ENCODE peak calls at places on chromosome 17, in six cellular contexts. One of them, this sample, is unnamed.

GRCh38 chr17:31696184-31696602 is 162.9 kb downstream of the COPRS start:
- DNase-seq in M059J: peak
- DNase-seq in T-helper 9 cell: no peak
- DNase-seq in stimulated activated CD8-positive, alpha-beta memory T cell treated with anti-CD3 and anti-CD28 coated beads, Interleukin-4, amount 100 ng/mL, for 1 hour: no peak
- DNase-seq in fibroblast of the aortic adventitia: peak
- DNase-seq in ovary: peak
- DNase-seq in this sample: peak

GRCh38 chr17:78337244-78338109 is 22.4 kb downstream of the SOCS3 start:
- DNase-seq in M059J: peak
- DNase-seq in T-helper 9 cell: no peak
- DNase-seq in stimulated activated CD8-positive, alpha-beta memory T cell treated with anti-CD3 and anti-CD28 coated beads, Interleukin-4, amount 100 ng/mL, for 1 hour: no peak
- DNase-seq in fibroblast of the aortic adventitia: peak
- DNase-seq in ovary: no peak
- DNase-seq in this sample: peak

GRCh38 chr17:30376621-30377452 is 1.9 kb upstream of the CPD start:
- DNase-seq in M059J: peak
- DNase-seq in T-helper 9 cell: no peak
- DNase-seq in stimulated activated CD8-positive, alpha-beta memory T cell treated with anti-CD3 and anti-CD28 coated beads, Interleukin-4, amount 100 ng/mL, for 1 hour: no peak
- DNase-seq in fibroblast of the aortic adventitia: peak
- DNase-seq in ovary: peak
- DNase-seq in this sample: peak

GRCh38 chr17:47884905-47885735 is 10.9 kb upstream of the SP2 start:
- DNase-seq in M059J: no peak
- DNase-seq in T-helper 9 cell: no peak
- DNase-seq in stimulated activated CD8-positive, alpha-beta memory T cell treated with anti-CD3 and anti-CD28 coated beads, Interleukin-4, amount 100 ng/mL, for 1 hour: no peak
- DNase-seq in fibroblast of the aortic adventitia: no peak
- DNase-seq in ovary: no peak
- DNase-seq in this sample: no peak

GRCh38 chr17:8481703-8482102 is 46.0 kb downstream of the NDEL1 start:
- DNase-seq in M059J: no peak
- DNase-seq in T-helper 9 cell: no peak
- DNase-seq in stimulated activated CD8-positive, alpha-beta memory T cell treated with anti-CD3 and anti-CD28 coated beads, Interleukin-4, amount 100 ng/mL, for 1 hour: no peak
- DNase-seq in fibroblast of the aortic adventitia: no peak
- DNase-seq in ovary: no peak
- DNase-seq in this sample: no peak

GRCh38 chr17:31052187-31052889 is 42.4 kb upstream of the NF1 start:
- DNase-seq in M059J: peak
- DNase-seq in T-helper 9 cell: no peak
- DNase-seq in stimulated activated CD8-positive, alpha-beta memory T cell treated with anti-CD3 and anti-CD28 coated beads, Interleukin-4, amount 100 ng/mL, for 1 hour: no peak
- DNase-seq in fibroblast of the aortic adventitia: peak
- DNase-seq in ovary: no peak
- DNase-seq in this sample: peak

GRCh38 chr17:14337596-14338079 is 36.8 kb downstream of the HS3ST3B1 start:
- DNase-seq in M059J: no peak
- DNase-seq in T-helper 9 cell: no peak
- DNase-seq in stimulated activated CD8-positive, alpha-beta memory T cell treated with anti-CD3 and anti-CD28 coated beads, Interleukin-4, amount 100 ng/mL, for 1 hour: no peak
- DNase-seq in fibroblast of the aortic adventitia: no peak
- DNase-seq in ovary: no peak
- DNase-seq in this sample: no peak

GRCh38 chr17:47694818-47695663 is 1.1 kb downstream of the TBKBP1 start:
- DNase-seq in M059J: no peak
- DNase-seq in T-helper 9 cell: no peak
- DNase-seq in stimulated activated CD8-positive, alpha-beta memory T cell treated with anti-CD3 and anti-CD28 coated beads, Interleukin-4, amount 100 ng/mL, for 1 hour: no peak
- DNase-seq in fibroblast of the aortic adventitia: peak
- DNase-seq in ovary: peak
- DNase-seq in this sample: peak

GRCh38 chr17:19744922-19745757 is 3.0 kb downstream of the ALDH3A1 start:
- DNase-seq in M059J: peak
- DNase-seq in T-helper 9 cell: peak
- DNase-seq in stimulated activated CD8-positive, alpha-beta memory T cell treated with anti-CD3 and anti-CD28 coated beads, Interleukin-4, amount 100 ng/mL, for 1 hour: peak
- DNase-seq in fibroblast of the aortic adventitia: peak
- DNase-seq in ovary: peak
- DNase-seq in this sample: peak

GRCh38 chr17:76145231-76146052 is 4.4 kb upstream of the FOXJ1 start:
- DNase-seq in M059J: no peak
- DNase-seq in T-helper 9 cell: peak
- DNase-seq in stimulated activated CD8-positive, alpha-beta memory T cell treated with anti-CD3 and anti-CD28 coated beads, Interleukin-4, amount 100 ng/mL, for 1 hour: peak
- DNase-seq in fibroblast of the aortic adventitia: no peak
- DNase-seq in ovary: no peak
- DNase-seq in this sample: no peak

GRCh38 chr17:82648761-82649474 is 674 bp upstream of the WDR45B start:
- DNase-seq in M059J: peak
- DNase-seq in T-helper 9 cell: no peak
- DNase-seq in stimulated activated CD8-positive, alpha-beta memory T cell treated with anti-CD3 and anti-CD28 coated beads, Interleukin-4, amount 100 ng/mL, for 1 hour: no peak
- DNase-seq in fibroblast of the aortic adventitia: no peak
- DNase-seq in ovary: peak
- DNase-seq in this sample: no peak

GRCh38 chr17:80063815-80064585 is 27.6 kb downstream of the CCDC40 start:
- DNase-seq in M059J: peak
- DNase-seq in T-helper 9 cell: no peak
- DNase-seq in stimulated activated CD8-positive, alpha-beta memory T cell treated with anti-CD3 and anti-CD28 coated beads, Interleukin-4, amount 100 ng/mL, for 1 hour: no peak
- DNase-seq in fibroblast of the aortic adventitia: peak
- DNase-seq in ovary: peak
- DNase-seq in this sample: peak

GRCh38 chr17:49365667-49366066 is 3.6 kb upstream of the ZNF652 start:
- DNase-seq in M059J: peak
- DNase-seq in T-helper 9 cell: no peak
- DNase-seq in stimulated activated CD8-positive, alpha-beta memory T cell treated with anti-CD3 and anti-CD28 coated beads, Interleukin-4, amount 100 ng/mL, for 1 hour: no peak
- DNase-seq in fibroblast of the aortic adventitia: no peak
- DNase-seq in ovary: no peak
- DNase-seq in this sample: no peak

GRCh38 chr17:4947411-4948165 is 742 bp downstream of the PFN1 start:
- DNase-seq in M059J: peak
- DNase-seq in T-helper 9 cell: peak
- DNase-seq in stimulated activated CD8-positive, alpha-beta memory T cell treated with anti-CD3 and anti-CD28 coated beads, Interleukin-4, amount 100 ng/mL, for 1 hour: no peak
- DNase-seq in fibroblast of the aortic adventitia: peak
- DNase-seq in ovary: peak
- DNase-seq in this sample: peak

GRCh38 chr17:13593757-13594156 is 8.0 kb downstream of the HS3ST3A1 start:
- DNase-seq in M059J: peak
- DNase-seq in T-helper 9 cell: no peak
- DNase-seq in stimulated activated CD8-positive, alpha-beta memory T cell treated with anti-CD3 and anti-CD28 coated beads, Interleukin-4, amount 100 ng/mL, for 1 hour: no peak
- DNase-seq in fibroblast of the aortic adventitia: no peak
- DNase-seq in ovary: no peak
- DNase-seq in this sample: peak

GRCh38 chr17:77475012-77475976 is 334.5 kb downstream of the SEC14L1 start:
- DNase-seq in M059J: peak
- DNase-seq in T-helper 9 cell: peak
- DNase-seq in stimulated activated CD8-positive, alpha-beta memory T cell treated with anti-CD3 and anti-CD28 coated beads, Interleukin-4, amount 100 ng/mL, for 1 hour: peak
- DNase-seq in fibroblast of the aortic adventitia: peak
- DNase-seq in ovary: no peak
- DNase-seq in this sample: peak

GRCh38 chr17:37790153-37790552 is 45.3 kb upstream of the HNF1B start:
- DNase-seq in M059J: no peak
- DNase-seq in T-helper 9 cell: no peak
- DNase-seq in stimulated activated CD8-positive, alpha-beta memory T cell treated with anti-CD3 and anti-CD28 coated beads, Interleukin-4, amount 100 ng/mL, for 1 hour: no peak
- DNase-seq in fibroblast of the aortic adventitia: no peak
- DNase-seq in ovary: no peak
- DNase-seq in this sample: no peak

GRCh38 chr17:59365383-59365981 is 34.0 kb downstream of the YPEL2 start:
- DNase-seq in M059J: no peak
- DNase-seq in T-helper 9 cell: no peak
- DNase-seq in stimulated activated CD8-positive, alpha-beta memory T cell treated with anti-CD3 and anti-CD28 coated beads, Interleukin-4, amount 100 ng/mL, for 1 hour: no peak
- DNase-seq in fibroblast of the aortic adventitia: no peak
- DNase-seq in ovary: no peak
- DNase-seq in this sample: peak

GRCh38 chr17:3594056-3594810 is 15.0 kb downstream of the TRPV1 start:
- DNase-seq in M059J: peak
- DNase-seq in T-helper 9 cell: no peak
- DNase-seq in stimulated activated CD8-positive, alpha-beta memory T cell treated with anti-CD3 and anti-CD28 coated beads, Interleukin-4, amount 100 ng/mL, for 1 hour: no peak
- DNase-seq in fibroblast of the aortic adventitia: peak
- DNase-seq in ovary: peak
- DNase-seq in this sample: peak

GRCh38 chr17:2024572-2025219 is 438 bp downstream of the RTN4RL1 start:
- DNase-seq in M059J: peak
- DNase-seq in T-helper 9 cell: no peak
- DNase-seq in stimulated activated CD8-positive, alpha-beta memory T cell treated with anti-CD3 and anti-CD28 coated beads, Interleukin-4, amount 100 ng/mL, for 1 hour: no peak
- DNase-seq in fibroblast of the aortic adventitia: no peak
- DNase-seq in ovary: no peak
- DNase-seq in this sample: no peak

GRCh38 chr17:45261577-45262515 is at the start of gene SPATA32:
- DNase-seq in M059J: no peak
- DNase-seq in T-helper 9 cell: peak
- DNase-seq in stimulated activated CD8-positive, alpha-beta memory T cell treated with anti-CD3 and anti-CD28 coated beads, Interleukin-4, amount 100 ng/mL, for 1 hour: peak
- DNase-seq in fibroblast of the aortic adventitia: peak
- DNase-seq in ovary: peak
- DNase-seq in this sample: peak

GRCh38 chr17:66830451-66830850 is 4.5 kb upstream of the CACNG5 start:
- DNase-seq in M059J: no peak
- DNase-seq in T-helper 9 cell: no peak
- DNase-seq in stimulated activated CD8-positive, alpha-beta memory T cell treated with anti-CD3 and anti-CD28 coated beads, Interleukin-4, amount 100 ng/mL, for 1 hour: no peak
- DNase-seq in fibroblast of the aortic adventitia: no peak
- DNase-seq in ovary: no peak
- DNase-seq in this sample: no peak

GRCh38 chr17:73156887-73157870 is 7.6 kb upstream of the SSTR2 start:
- DNase-seq in M059J: no peak
- DNase-seq in T-helper 9 cell: no peak
- DNase-seq in stimulated activated CD8-positive, alpha-beta memory T cell treated with anti-CD3 and anti-CD28 coated beads, Interleukin-4, amount 100 ng/mL, for 1 hour: no peak
- DNase-seq in fibroblast of the aortic adventitia: no peak
- DNase-seq in ovary: no peak
- DNase-seq in this sample: no peak

GRCh38 chr17:57493171-57493570 is 236.8 kb downstream of the MSI2 start:
- DNase-seq in M059J: no peak
- DNase-seq in T-helper 9 cell: no peak
- DNase-seq in stimulated activated CD8-positive, alpha-beta memory T cell treated with anti-CD3 and anti-CD28 coated beads, Interleukin-4, amount 100 ng/mL, for 1 hour: no peak
- DNase-seq in fibroblast of the aortic adventitia: no peak
- DNase-seq in ovary: no peak
- DNase-seq in this sample: no peak

GRCh38 chr17:38883592-38884526 is 14.0 kb downstream of the LASP1 start:
- DNase-seq in M059J: no peak
- DNase-seq in T-helper 9 cell: no peak
- DNase-seq in stimulated activated CD8-positive, alpha-beta memory T cell treated with anti-CD3 and anti-CD28 coated beads, Interleukin-4, amount 100 ng/mL, for 1 hour: no peak
- DNase-seq in fibroblast of the aortic adventitia: no peak
- DNase-seq in ovary: no peak
- DNase-seq in this sample: no peak

GRCh38 chr17:8089728-8090127 is 2.2 kb upstream of the ALOX12B start:
- DNase-seq in M059J: no peak
- DNase-seq in T-helper 9 cell: no peak
- DNase-seq in stimulated activated CD8-positive, alpha-beta memory T cell treated with anti-CD3 and anti-CD28 coated beads, Interleukin-4, amount 100 ng/mL, for 1 hour: no peak
- DNase-seq in fibroblast of the aortic adventitia: no peak
- DNase-seq in ovary: no peak
- DNase-seq in this sample: no peak

GRCh38 chr17:61806081-61806828 is 57.1 kb downstream of the BRIP1 start:
- DNase-seq in M059J: no peak
- DNase-seq in T-helper 9 cell: no peak
- DNase-seq in stimulated activated CD8-positive, alpha-beta memory T cell treated with anti-CD3 and anti-CD28 coated beads, Interleukin-4, amount 100 ng/mL, for 1 hour: no peak
- DNase-seq in fibroblast of the aortic adventitia: no peak
- DNase-seq in ovary: no peak
- DNase-seq in this sample: no peak

GRCh38 chr17:77527394-77527793 is 386.6 kb downstream of the SEC14L1 start:
- DNase-seq in M059J: peak
- DNase-seq in T-helper 9 cell: no peak
- DNase-seq in stimulated activated CD8-positive, alpha-beta memory T cell treated with anti-CD3 and anti-CD28 coated beads, Interleukin-4, amount 100 ng/mL, for 1 hour: no peak
- DNase-seq in fibroblast of the aortic adventitia: no peak
- DNase-seq in ovary: no peak
- DNase-seq in this sample: no peak

This sample was measured in fibroblast of villous mesenchyme.